ENCODE peak calls at places on chromosome 11, in eight cellular contexts. C, R, Q, I, L, J, V and A are unnamed samples.

GRCh38 chr11:111665779-111666178 is 63.5 kb downstream of the SIK2 start:
- DNase-seq in C (peak; percentile 68), I (peak; percentile 37), L (no peak), V (no peak), R (peak; percentile 64), Q (peak; percentile 2), J (no peak), A (peak; percentile 68)

GRCh38 chr11:126347751-126348628 is 7.5 kb upstream of the ST3GAL4 start:
- DNase-seq in R (no peak), V (no peak), L (no peak), C (no peak), Q (no peak), I (no peak), J (no peak), A (no peak)

GRCh38 chr11:1835671-1836010 is 851 bp downstream of the SYT8 start:
- DNase-seq in J (no peak), R (no peak), L (no peak), V (no peak), C (no peak), I (no peak), Q (no peak), A (no peak)

GRCh38 chr11:111417766-111418435 is 38.8 kb upstream of the POU2AF1 start:
- DNase-seq in Q (no peak), J (peak; percentile 47), I (peak; percentile 31), R (peak; percentile 90), V (no peak), L (no peak), C (no peak), A (peak; percentile 89)

GRCh38 chr11:67499808-67500793 is 5.1 kb downstream of the PITPNM1 start:
- DNase-seq in R (no peak), Q (no peak), I (no peak), J (no peak), V (no peak), L (no peak), C (no peak), A (no peak)

GRCh38 chr11:124717786-124718634 is 21.7 kb upstream of the NRGN start:
- DNase-seq in V (no peak), I (no peak), L (no peak), J (peak; percentile 56), Q (no peak), C (peak; percentile 73), R (peak; percentile 29), A (peak; percentile 41)

GRCh38 chr11:134052988-134053945 is 15.6 kb upstream of the JAM3 start:
- DNase-seq in J (no peak), R (no peak), L (no peak), C (no peak), Q (no peak), I (peak; percentile 56), V (no peak), A (no peak)

GRCh38 chr11:34105957-34106504 is 602 bp downstream of the NAT10 start:
- DNase-seq in R (peak; percentile 23), J (no peak), I (peak; percentile 13), L (no peak), Q (peak; percentile 36), C (no peak), V (peak; percentile 0), A (peak; percentile 36)

GRCh38 chr11:12189543-12190235 is 79.3 kb downstream of the MICAL2 start:
- DNase-seq in L (no peak), Q (no peak), I (no peak), R (no peak), V (no peak), C (no peak), J (no peak), A (no peak)

GRCh38 chr11:106495046-106495445 is 417.6 kb downstream of the AASDHPPT start:
- DNase-seq in R (peak; percentile 45), C (no peak), V (peak; percentile 84), J (no peak), I (peak; percentile 51), Q (no peak), L (no peak), A (no peak)

GRCh38 chr11:122153746-122154145 is 37.7 kb upstream of the BLID start:
- DNase-seq in J (no peak), C (no peak), Q (no peak), I (no peak), V (no peak), R (no peak), L (no peak), A (no peak)

GRCh38 chr11:122154227-122154626 is 38.2 kb upstream of the BLID start:
- DNase-seq in I (no peak), R (no peak), J (no peak), L (no peak), V (no peak), C (no peak), Q (no peak), A (no peak)

GRCh38 chr11:122155001-122155400 is 39.0 kb upstream of the BLID start:
- DNase-seq in R (no peak), Q (no peak), V (no peak), L (no peak), C (no peak), I (no peak), J (no peak), A (no peak)

GRCh38 chr11:122157540-122158173 is 41.6 kb upstream of the BLID start:
- DNase-seq in V (no peak), C (no peak), Q (no peak), J (no peak), R (no peak), I (no peak), L (no peak), A (no peak)

DNA sequence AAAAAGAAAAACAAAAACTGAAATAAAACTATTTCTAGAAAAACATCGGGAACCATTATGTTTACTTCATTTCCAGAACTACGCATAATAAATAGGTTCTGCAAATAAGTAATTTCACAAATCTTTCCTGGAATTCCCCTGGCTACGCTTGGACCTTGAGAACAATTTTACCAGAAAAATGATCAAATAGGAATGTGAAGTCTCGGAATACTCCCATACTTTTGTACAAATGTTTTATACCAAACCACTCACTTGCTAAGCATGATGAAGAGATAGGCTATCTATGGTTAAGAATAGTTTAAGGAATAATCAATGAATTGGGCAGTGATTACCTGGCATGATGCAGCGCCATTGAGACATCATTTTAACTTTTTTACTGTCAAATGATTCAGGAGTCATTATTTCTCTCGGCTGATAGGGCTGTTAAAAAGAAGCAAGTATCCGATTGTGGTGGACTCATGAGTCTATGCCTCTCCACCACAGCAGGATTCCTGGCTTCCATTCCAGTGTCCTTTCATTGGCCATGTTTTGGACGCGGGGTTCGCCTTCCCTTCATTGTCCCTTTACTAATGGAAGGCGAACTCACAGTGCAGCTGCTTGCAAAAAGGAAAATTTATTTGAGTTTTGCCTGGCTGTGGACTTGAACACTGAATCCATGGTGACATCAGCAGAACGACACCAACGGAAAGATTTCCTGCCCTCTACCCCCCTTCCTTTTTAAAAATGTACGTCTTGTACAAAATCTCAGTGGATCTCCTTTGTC is 39.9 kb upstream of the BLID start:
- DNase-seq in R (no peak), I (no peak), J (no peak), V (no peak), L (no peak), Q (no peak), C (no peak), A (peak; percentile 59)
- H3K4me3 ChIP-seq in R (peak overlapping the region; percentile 48), I (peak overlapping the region; percentile 33), J (peak overlapping the region; percentile 47), V (peak overlapping the region; percentile 73), L (peak overlapping the region; percentile 46), Q (peak overlapping the region; percentile 47), C (no peak overlapping the region), A (peak overlapping the region; percentile 55)

DNA sequence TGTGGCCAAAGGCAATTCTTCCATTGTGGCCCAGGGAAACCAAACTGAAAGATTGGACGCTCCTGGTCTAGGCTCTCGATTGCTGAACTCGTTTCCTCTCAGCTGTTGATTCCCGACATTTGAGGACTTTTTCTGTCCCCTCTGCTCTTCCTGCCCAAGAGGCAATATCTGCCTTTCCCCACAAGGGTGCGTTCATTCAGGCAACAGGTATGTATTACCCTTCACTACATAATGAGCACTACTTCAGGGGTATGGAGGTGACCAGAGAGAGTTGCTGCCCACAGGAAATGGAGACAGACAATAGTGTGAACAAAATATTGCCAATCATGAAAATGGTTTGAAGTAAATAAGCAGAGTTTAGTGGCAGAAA is 8.2 kb downstream of the PTH start:
- DNase-seq in J (no peak), I (peak; percentile 12), V (no peak), R (peak; percentile 1), L (no peak), Q (peak; percentile 49), C (peak; percentile 28), A (peak; percentile 12)
- TF ChIP-seq CTCF in J (no peak), I (peak; percentile 52), V (peak; percentile 69), R (peak; percentile 29), L (peak; percentile 23), Q (no peak), C (peak; percentile 36), A (peak; percentile 47)

GRCh38 chr11:45333506-45333971 is 47.4 kb upstream of the SYT13 start:
- DNase-seq in I (peak; percentile 45), V (no peak), J (peak; percentile 59), L (peak; percentile 42), C (no peak), R (peak; percentile 56), Q (peak; percentile 52), A (peak; percentile 46)

GRCh38 chr11:45334410-45334809 is 48.3 kb upstream of the SYT13 start:
- DNase-seq in J (no peak), L (no peak), Q (no peak), I (no peak), C (no peak), R (no peak), V (no peak), A (no peak)

GRCh38 chr11:45331839-45332485 is 45.8 kb upstream of the SYT13 start:
- DNase-seq in I (no peak), Q (no peak), V (peak; percentile 32), L (no peak), R (peak; percentile 17), C (no peak), J (no peak), A (no peak)

GRCh38 chr11:45332486-45332934 is 46.4 kb upstream of the SYT13 start:
- DNase-seq in V (no peak), I (peak; percentile 23), J (no peak), C (peak; percentile 62), R (peak; percentile 41), Q (peak; percentile 64), L (no peak), A (peak; percentile 45)

GRCh38 chr11:45333023-45333422 is 46.9 kb upstream of the SYT13 start:
- DNase-seq in L (no peak), I (no peak), C (no peak), Q (no peak), V (no peak), R (no peak), J (no peak), A (no peak)
- H3K4me3 ChIP-seq in L (peak overlapping the region; percentile 9), I (no peak overlapping the region), C (no peak overlapping the region), Q (no peak overlapping the region), V (no peak overlapping the region), R (no peak overlapping the region), J (peak overlapping the region; percentile 49), A (no peak overlapping the region)

DNA sequence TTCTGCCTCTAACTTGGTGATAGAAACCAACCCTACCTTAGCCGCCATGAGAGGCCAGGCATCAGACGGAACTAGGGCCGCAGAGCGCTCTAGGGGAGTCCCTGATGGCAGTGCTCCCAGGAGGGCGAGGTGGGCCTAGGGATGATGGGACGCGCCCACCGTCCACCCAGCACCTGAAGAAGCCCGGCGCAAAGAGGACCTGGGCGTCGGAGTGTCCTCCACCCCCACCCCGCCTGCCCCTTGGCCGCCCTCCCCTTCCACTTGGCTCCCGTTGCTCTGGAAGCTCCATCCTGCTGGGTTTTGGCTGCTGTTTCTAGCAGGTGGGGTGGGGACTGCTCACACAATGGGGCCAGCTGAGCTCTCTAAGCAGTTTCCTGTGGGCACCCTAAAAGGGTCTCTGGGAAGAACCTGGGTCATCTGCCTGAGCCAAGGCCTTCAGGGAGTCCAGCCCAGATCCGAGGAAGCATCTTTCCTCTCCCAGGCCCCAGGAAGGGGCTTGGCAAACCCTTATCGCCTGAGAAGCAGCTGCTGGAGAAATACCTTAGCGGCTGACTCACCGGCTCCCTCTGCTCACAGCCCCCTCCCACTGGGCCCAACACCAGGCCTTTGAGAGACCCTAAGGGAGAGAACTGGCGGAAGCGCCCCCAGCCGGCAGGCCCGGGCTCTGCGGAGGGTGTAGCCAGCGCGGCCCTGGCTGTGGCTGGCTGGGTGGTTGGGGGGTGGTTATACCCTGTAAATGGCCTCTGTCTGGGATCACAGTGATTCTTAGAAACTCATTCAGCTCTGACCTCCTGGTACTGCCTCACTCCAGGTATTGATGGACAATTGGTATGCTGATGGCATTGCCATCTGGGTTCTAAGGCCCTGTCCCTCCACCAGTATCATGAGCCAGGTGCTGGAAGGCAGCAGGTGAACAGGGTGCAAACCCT is 19.3 kb downstream of the CREB3L1 start:
- DNase-seq in V (no peak), J (peak; percentile 57), I (peak; percentile 90), C (peak; percentile 92), Q (no peak), R (peak; percentile 85), L (peak; percentile 73), A (peak; percentile 97)
- TF ChIP-seq CTCF in V (no peak), J (peak; percentile 63), I (peak; percentile 66), C (peak; percentile 83), Q (no peak), R (peak; percentile 56), L (peak; percentile 73), A (peak; percentile 85)